ENCODE peak calls at places on chromosomes 13 and 19, in ten cellular contexts. T is BE2C; Y is DND-41; I is AG04450; E is tibial nerve; N is amniotic epithelial cell; M is activated CD4-positive, alpha-beta memory T cell treated with anti-CD3 and anti-CD28 coated beads for 36 hours; K is brain microvascular endothelial cell; R is fibroblast of lung; Q is activated CD8-positive, alpha-beta memory T cell treated with anti-CD3 and anti-CD28 coated beads for 24 hours. P is an unnamed sample.

GRCh38 chr19:45592366-45592765 is 7.8 kb upstream of the OPA3 start:
- DNase-seq in T (no peak), Y (no peak), I (no peak), E (no peak), N (no peak), M (no peak), K (no peak), R (no peak), Q (no peak), P (no peak)

GRCh38 chr13:31797154-31797775 is 57.9 kb downstream of the RXFP2 start:
- DNase-seq in T (no peak), Y (no peak), I (peak; percentile 2), E (no peak), N (peak; percentile 51), M (no peak), K (peak; percentile 17), R (peak; percentile 33), Q (no peak), P (peak; percentile 24)

GRCh38 chr13:27853345-27853744 is 61.1 kb downstream of the GSX1 start:
- DNase-seq in T (no peak), Y (no peak), I (no peak), E (no peak), N (no peak), M (no peak), K (no peak), R (no peak), Q (no peak), P (no peak)

GRCh38 chr19:37654833-37655688 is at the start of gene ZFP30:
- DNase-seq in T (peak; percentile 93), Y (peak; percentile 91), I (peak; percentile 63), E (peak; percentile 63), N (peak; percentile 48), M (peak; percentile 88), K (peak; percentile 75), R (peak; percentile 84), Q (peak; percentile 89), P (peak; percentile 95)

GRCh38 chr13:42377640-42378382 is 105.9 kb downstream of the AKAP11 start:
- DNase-seq in T (no peak), Y (peak; percentile 41), I (no peak), E (no peak), N (no peak), M (peak; percentile 61), K (peak; percentile 39), R (no peak), Q (peak; percentile 73), P (no peak)

GRCh38 chr19:38844093-38844686 is 5.6 kb downstream of the HNRNPL start:
- DNase-seq in T (no peak), Y (no peak), I (no peak), E (no peak), N (no peak), M (no peak), K (no peak), R (no peak), Q (no peak), P (no peak)

GRCh38 chr13:57326532-57326931 is 159.5 kb downstream of the PRR20E start:
- DNase-seq in T (no peak), Y (no peak), I (no peak), E (no peak), N (no peak), M (no peak), K (no peak), R (no peak), Q (no peak), P (no peak)

GRCh38 chr19:50563597-50563996 is 4.6 kb downstream of the LRRC4B start:
- DNase-seq in T (no peak), Y (no peak), I (no peak), E (no peak), N (no peak), M (no peak), K (no peak), R (no peak), Q (no peak), P (no peak)

GRCh38 chr19:44851427-44851826 is 5.3 kb downstream of the NECTIN2 start:
- DNase-seq in T (no peak), Y (no peak), I (no peak), E (no peak), N (no peak), M (no peak), K (no peak), R (no peak), Q (no peak), P (no peak)